ENCODE peak calls at places on chromosomes 4 and X, in nine cellular contexts. X, T, C, G, H, Q, A, S and Y are unnamed samples.
A peak's percentile ranks its signal among the peaks of the same experiment; 100 is the strongest.

GRCh38 chr4:139692300-139693012 is 26.8 kb downstream of the MGST2 start:
- DNase-seq in S (no peak), H (no peak), X (no peak), C (peak; percentile 17), T (no peak), A (no peak), G (no peak), Q (peak; percentile 17), Y (peak; percentile 65)

GRCh38 chr4:1466034-1466960 is 60.1 kb upstream of the NKX1-1 start:
- DNase-seq in G (no peak), H (no peak), X (no peak), A (no peak), C (peak; percentile 43), T (no peak), Q (no peak), S (no peak), Y (no peak)

GRCh38 chrX:69137371-69137881 is 27.8 kb downstream of the PJA1 start:
- DNase-seq in C (peak; percentile 76), X (no peak), Q (peak; percentile 78), A (peak; percentile 52), T (no peak), H (peak; percentile 63), S (peak; percentile 34), G (no peak), Y (no peak)

GRCh38 chr4:70863099-70863790 is 23.6 kb upstream of the GRSF1 start:
- DNase-seq in S (no peak), X (no peak), A (no peak), G (no peak), Q (no peak), T (peak; percentile 16), C (no peak), H (no peak), Y (no peak)

GRCh38 chrX:12974797-12975669 is at the start of gene TMSB4X:
- DNase-seq in X (peak; percentile 79), Q (peak; percentile 92), S (peak; percentile 94), T (peak; percentile 86), G (peak; percentile 81), A (peak; percentile 74), H (peak; percentile 86), C (peak; percentile 94), Y (peak; percentile 68)

GRCh38 chr4:96525901-96526300 is 686.0 kb downstream of the PDHA2 start:
- DNase-seq in G (no peak), C (peak; percentile 19), Q (no peak), S (no peak), T (no peak), X (no peak), A (no peak), H (peak; percentile 53), Y (no peak)

GRCh38 chr4:173917255-173917960 is 366.1 kb downstream of the FBXO8 start:
- DNase-seq in G (no peak), A (no peak), Q (no peak), X (no peak), C (no peak), H (peak; percentile 75), T (no peak), S (no peak), Y (no peak)

GRCh38 chr4:112552668-112553067 is 36.7 kb upstream of the NEUROG2 start:
- DNase-seq in H (peak; percentile 45), S (no peak), A (peak; percentile 12), C (no peak), G (no peak), Q (no peak), X (no peak), T (no peak), Y (no peak)

GRCh38 chrX:39900788-39901170 is 197.0 kb downstream of the BCOR start:
- DNase-seq in G (no peak), C (peak; percentile 71), T (no peak), Q (no peak), X (peak; percentile 53), H (no peak), A (no peak), S (no peak), Y (no peak)

GRCh38 chrX:71367396-71367795 is 1.2 kb downstream of the TAF1 start:
- DNase-seq in A (no peak), X (no peak), G (no peak), Q (peak; percentile 11), S (no peak), H (no peak), T (peak; percentile 15), C (peak; percentile 18), Y (no peak)

GRCh38 chr4:87848622-87849351 is 16.0 kb downstream of the MEPE start:
- DNase-seq in G (peak; percentile 15), X (peak; percentile 48), C (peak; percentile 69), A (peak; percentile 25), H (peak; percentile 66), T (peak; percentile 25), S (no peak), Q (peak; percentile 81), Y (peak; percentile 94)

GRCh38 chr4:173524218-173525117 is 5.6 kb downstream of the HAND2 start:
- DNase-seq in G (no peak), H (no peak), Q (no peak), T (no peak), A (no peak), S (no peak), C (no peak), X (no peak), Y (no peak)

GRCh38 chr4:171519457-171519856 is 293.7 kb upstream of the GALNTL6 start:
- DNase-seq in C (no peak), Q (no peak), G (no peak), H (no peak), T (no peak), X (no peak), S (no peak), A (no peak), Y (no peak)

GRCh38 chr4:155828628-155829027 is 37.4 kb downstream of the ASIC5 start:
- DNase-seq in T (no peak), A (peak; percentile 30), S (no peak), Q (no peak), H (peak; percentile 81), G (no peak), X (no peak), C (no peak), Y (no peak)

GRCh38 chrX:19990225-19990518 is 689 bp downstream of the BCLAF3 start:
- DNase-seq in H (no peak), X (peak; percentile 41), Q (peak; percentile 40), C (no peak), G (no peak), A (no peak), T (no peak), S (no peak), Y (peak; percentile 6)

GRCh38 chr4:174764105-174764729 is 64.8 kb downstream of the GLRA3 start:
- DNase-seq in C (peak; percentile 54), Q (peak; percentile 46), T (no peak), X (peak; percentile 32), A (peak; percentile 18), G (no peak), S (no peak), H (peak; percentile 74), Y (peak; percentile 64)

GRCh38 chr4:14221176-14221575 is 593.7 kb upstream of the BOD1L1 start:
- DNase-seq in A (no peak), Q (no peak), H (peak; percentile 24), C (no peak), G (no peak), T (no peak), X (no peak), S (no peak), Y (no peak)

GRCh38 chrX:44183329-44183728 is 160.1 kb downstream of the EFHC2 start:
- DNase-seq in T (no peak), H (no peak), X (peak; percentile 91), Q (peak; percentile 5), S (no peak), G (no peak), C (no peak), A (no peak), Y (peak; percentile 60)

GRCh38 chr4:188892837-188893236 is 753.6 kb downstream of the TRIML1 start:
- DNase-seq in G (no peak), S (no peak), X (no peak), A (no peak), T (no peak), H (no peak), Q (no peak), C (no peak), Y (no peak)

GRCh38 chr4:174244441-174244840 is 39.0 kb downstream of the FBXO8 start:
- DNase-seq in H (no peak), C (no peak), A (no peak), S (no peak), T (no peak), G (no peak), Q (no peak), X (no peak), Y (no peak)

GRCh38 chrX:151754042-151754419 is 19.5 kb downstream of the CNGA2 start:
- DNase-seq in X (no peak), T (no peak), G (no peak), Q (no peak), C (no peak), H (peak; percentile 76), S (no peak), A (peak; percentile 55), Y (no peak)

GRCh38 chr4:105634402-105634801 is 74.1 kb downstream of the INTS12 start:
- DNase-seq in G (no peak), Q (no peak), C (no peak), X (no peak), T (no peak), S (no peak), H (no peak), A (no peak), Y (no peak)

GRCh38 chr4:22688236-22688635 is 4.5 kb upstream of the GBA3 start:
- DNase-seq in T (no peak), G (no peak), A (no peak), S (no peak), C (no peak), Q (no peak), H (peak; percentile 10), X (no peak), Y (no peak)

GRCh38 chrX:119885554-119886428 is 9.9 kb upstream of the AKAP14 start:
- DNase-seq in H (peak; percentile 9), X (no peak), Q (peak; percentile 37), T (no peak), A (no peak), C (no peak), S (no peak), G (no peak), Y (peak; percentile 45)

GRCh38 chrX:82412851-82413250 is 1095.2 kb upstream of the POU3F4 start:
- DNase-seq in H (no peak), S (no peak), Q (no peak), C (no peak), G (no peak), X (no peak), A (no peak), T (no peak), Y (no peak)

GRCh38 chr4:6608758-6609414 is 31.6 kb upstream of the MRFAP1 start:
- DNase-seq in G (no peak), H (no peak), A (no peak), Q (peak; percentile 42), C (peak; percentile 52), X (no peak), T (no peak), S (no peak), Y (no peak)

GRCh38 chr4:159966741-159967140 is 863.9 kb downstream of the RAPGEF2 start:
- DNase-seq in Q (no peak), G (no peak), T (no peak), X (no peak), A (no peak), C (no peak), S (no peak), H (peak; percentile 5), Y (no peak)

GRCh38 chr4:133597252-133597651 is 448.2 kb downstream of the PCDH10 start:
- DNase-seq in X (no peak), H (no peak), Q (no peak), T (no peak), C (no peak), A (no peak), G (no peak), S (no peak), Y (no peak)

GRCh38 chr4:56723201-56723605 is 42.1 kb upstream of the HOPX start:
- DNase-seq in T (peak; percentile 72), H (no peak), G (no peak), C (no peak), Q (no peak), X (no peak), S (no peak), A (no peak), Y (no peak)

GRCh38 chr4:54082168-54082567 is 17.8 kb upstream of the CHIC2 start:
- DNase-seq in G (no peak), H (peak; percentile 96), Q (no peak), A (peak; percentile 97), X (peak; percentile 4), S (no peak), C (no peak), T (no peak), Y (no peak)

GRCh38 chr4:159290321-159291030 is 187.6 kb downstream of the RAPGEF2 start:
- DNase-seq in H (no peak), A (no peak), S (no peak), T (no peak), X (no peak), C (no peak), Q (no peak), G (no peak), Y (no peak)